ENCODE peak calls at places on chromosome 14, in eight cellular contexts. B is tibial nerve, I is IMR-90, H is H1, D is A549, V is HCT116, T is thyroid gland, J is sigmoid colon. U is an unnamed sample.

GRCh38 chr14:33375781-33376180 is 437.1 kb downstream of the NPAS3 start:
- DNase-seq in D (no peak), T (no peak), J (no peak), H (no peak), V (no peak), I (no peak), B (no peak), U (no peak)

GRCh38 chr14:36373982-36374673 is 53.7 kb upstream of the MBIP start:
- DNase-seq in V (peak; percentile 82), D (peak; percentile 38), T (peak; percentile 92), J (peak; percentile 69), I (peak; percentile 74), B (peak; percentile 80), H (peak; percentile 92), U (peak; percentile 21)

GRCh38 chr14:101476258-101476930 is 84.9 kb upstream of the DIO3 start:
- DNase-seq in T (no peak), I (no peak), H (no peak), D (peak; percentile 62), B (no peak), J (peak; percentile 41), V (no peak), U (no peak)

GRCh38 chr14:53151867-53152626 is 1.1 kb downstream of the DDHD1 start:
- DNase-seq in H (peak; percentile 77), T (peak; percentile 49), I (peak; percentile 35), D (peak; percentile 89), V (peak; percentile 34), J (peak; percentile 74), B (peak; percentile 38), U (peak; percentile 39)

GRCh38 chr14:99718031-99718810 is 34.1 kb downstream of the CYP46A1 start:
- DNase-seq in J (no peak), I (no peak), T (no peak), V (no peak), B (no peak), D (no peak), H (no peak), U (no peak)

GRCh38 chr14:86527312-86527711 is 997.4 kb downstream of the FLRT2 start:
- DNase-seq in J (no peak), B (no peak), T (no peak), H (no peak), I (peak; percentile 2), V (no peak), D (no peak), U (no peak)

GRCh38 chr14:32514236-32514635 is 185.1 kb downstream of the AKAP6 start:
- DNase-seq in B (no peak), I (peak; percentile 4), D (no peak), V (no peak), T (no peak), H (no peak), J (no peak), U (no peak)

GRCh38 chr14:91732859-91733477 is 1.1 kb upstream of the CATSPERB start:
- DNase-seq in T (no peak), B (no peak), D (no peak), J (no peak), I (no peak), V (no peak), H (no peak), U (no peak)

GRCh38 chr14:70086685-70087379 is 101.9 kb downstream of the SLC8A3 start:
- DNase-seq in V (peak; percentile 23), T (peak; percentile 39), I (peak; percentile 54), B (no peak), J (no peak), D (no peak), H (no peak), U (no peak)

GRCh38 chr14:55846852-55847471 is 267.0 kb downstream of the KTN1 start:
- DNase-seq in I (peak; percentile 50), V (no peak), B (peak; percentile 68), J (peak; percentile 75), H (no peak), D (no peak), T (peak; percentile 5), U (no peak)

GRCh38 chr14:54186821-54187365 is 209.9 kb upstream of the CDKN3 start:
- DNase-seq in V (no peak), B (no peak), H (no peak), J (no peak), T (no peak), I (no peak), D (no peak), U (no peak)

GRCh38 chr14:98956181-98956580 is 315.8 kb downstream of the BCL11B start:
- DNase-seq in V (no peak), T (no peak), J (peak; percentile 59), D (no peak), I (no peak), H (peak; percentile 32), B (no peak), U (no peak)

GRCh38 chr14:50688875-50689274 is 20.8 kb upstream of the SAV1 start:
- DNase-seq in B (no peak), J (no peak), D (no peak), V (no peak), I (no peak), H (no peak), T (no peak), U (no peak)

GRCh38 chr14:29763342-29763858 is 164.2 kb downstream of the PRKD1 start:
- DNase-seq in J (no peak), B (no peak), D (no peak), H (no peak), T (no peak), I (no peak), V (no peak), U (no peak)

GRCh38 chr14:26281280-26281998 is 316.4 kb downstream of the NOVA1 start:
- DNase-seq in D (peak; percentile 5), H (no peak), J (no peak), T (peak; percentile 7), B (no peak), V (no peak), I (peak; percentile 87), U (no peak)

GRCh38 chr14:68939893-68940613 is 39.0 kb downstream of the ACTN1 start:
- DNase-seq in V (no peak), D (peak; percentile 82), I (peak; percentile 97), J (peak; percentile 92), B (peak; percentile 61), T (peak; percentile 63), H (no peak), U (peak; percentile 77)

GRCh38 chr14:89690139-89690538 is 264.4 kb downstream of the EFCAB11 start:
- DNase-seq in V (no peak), H (no peak), J (no peak), D (no peak), T (no peak), I (no peak), B (no peak), U (no peak)

GRCh38 chr14:35123388-35123703 is 994 bp downstream of the PRORP start:
- DNase-seq in V (no peak), D (no peak), I (no peak), B (no peak), T (no peak), J (no peak), H (no peak), U (no peak)

DNA sequence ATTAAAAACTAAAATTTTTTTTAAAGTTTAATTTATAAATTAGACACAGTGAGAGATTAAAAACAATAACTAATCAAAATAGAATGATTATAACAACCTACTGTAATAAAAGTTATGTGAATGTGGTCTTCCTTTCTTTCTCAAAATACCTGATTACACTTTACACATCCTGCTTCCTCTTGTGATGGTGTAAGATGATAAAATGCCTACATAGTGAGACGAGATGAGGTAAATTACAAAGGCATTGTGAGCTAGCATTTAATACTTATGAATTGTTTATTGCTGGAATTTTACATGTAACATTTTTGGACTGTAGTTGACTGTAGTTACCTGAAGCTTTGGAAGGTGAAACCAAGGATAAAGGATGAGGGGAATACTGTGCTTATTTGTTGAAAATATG is 94.2 kb upstream of the CLEC14A start:
- DNase-seq in B (no peak), D (no peak), J (no peak), I (no peak), H (no peak), V (no peak), T (no peak), U (no peak)
- H3K27ac ChIP-seq in B (no peak overlapping the region), D (no peak overlapping the region), J (no peak overlapping the region), I (no peak overlapping the region), H (no peak overlapping the region), V (no peak overlapping the region), T (no peak overlapping the region), U (no peak overlapping the region)

DNA sequence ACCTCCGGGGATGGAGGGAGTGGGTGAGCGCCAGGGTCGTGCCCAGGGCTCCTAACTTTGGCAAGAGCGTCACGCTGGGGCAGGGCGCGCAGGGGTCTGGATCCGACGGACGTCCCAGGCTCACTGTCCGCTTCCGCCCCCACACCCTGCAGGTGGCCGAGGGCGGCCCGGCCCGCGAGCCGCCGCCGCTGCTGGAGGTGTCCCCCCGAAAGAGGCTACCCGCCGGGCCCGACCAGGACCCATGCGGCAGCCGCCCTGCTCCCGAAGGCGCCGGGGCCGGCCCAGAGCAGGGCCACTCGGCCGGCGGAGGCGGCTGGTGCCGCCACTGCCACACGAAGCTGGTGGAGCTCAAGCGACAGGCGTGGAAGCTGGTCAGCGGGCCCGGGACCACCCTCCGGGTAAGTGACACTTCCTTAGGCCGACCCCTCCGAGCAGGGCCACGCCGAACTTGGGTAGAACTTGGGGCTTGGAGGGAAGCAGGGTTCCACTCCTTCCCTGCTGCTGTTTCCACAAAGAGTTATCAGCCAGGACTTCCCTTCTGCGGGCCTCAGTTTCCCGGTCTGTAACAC is 588 bp downstream of the KIF26A start:
- DNase-seq in I (no peak), B (no peak), V (no peak), D (no peak), H (peak; percentile 69), J (peak; percentile 63), T (no peak), U (no peak)
- TF ChIP-seq POLR2A in I (no peak), B (no peak), V (no peak), D (no peak), H (no peak), J (no peak), T (no peak), U (no peak)

GRCh38 chr14:92987148-92987570 is 64.2 kb downstream of the CHGA start:
- DNase-seq in T (no peak), H (no peak), B (no peak), I (no peak), J (no peak), D (no peak), V (no peak), U (no peak)

GRCh38 chr14:92990456-92991430 is 67.8 kb downstream of the CHGA start:
- DNase-seq in D (no peak), T (no peak), H (no peak), J (no peak), V (no peak), B (no peak), I (no peak), U (no peak)

GRCh38 chr14:92991536-92991935 is 68.6 kb downstream of the CHGA start:
- DNase-seq in B (no peak), J (no peak), T (no peak), D (no peak), I (no peak), H (no peak), V (no peak), U (no peak)

GRCh38 chr14:92987713-92988510 is 65.0 kb downstream of the CHGA start:
- DNase-seq in I (no peak), B (no peak), H (no peak), T (no peak), J (no peak), D (no peak), V (no peak), U (no peak)

GRCh38 chr14:92988786-92989755 is 66.1 kb downstream of the CHGA start:
- DNase-seq in V (no peak), I (no peak), J (no peak), H (no peak), T (no peak), B (no peak), D (no peak), U (no peak)
- H3K27ac ChIP-seq in V (no peak overlapping the region), I (no peak overlapping the region), J (peak overlapping the region; percentile 84), H (no peak overlapping the region), T (peak overlapping the region; percentile 17), B (peak overlapping the region; percentile 76), D (no peak overlapping the region), U (peak overlapping the region; percentile 63)

GRCh38 chr14:95531473-95531872 is 3.4 kb upstream of the GLRX5 start:
- DNase-seq in T (no peak), B (no peak), H (no peak), I (peak; percentile 95), V (no peak), D (no peak), J (no peak), U (no peak)
- TF ChIP-seq POLR2A in T (no peak), B (no peak), H (peak; percentile 8), I (no peak), V (no peak), D (no peak), J (no peak), U (no peak)